ENCODE peak calls at places on chromosomes 4 and X, in seven cellular contexts. A is SW480; S is AG08395; T is stimulated activated CD4-positive, alpha-beta T cell treated with anti-CD3 and anti-CD28 coated beads, Interleukin-1b, Interleukin-23, amount 100 ng/mL, for 48 hours; W is mesenchymal stem cell; L is SIG-M5; I is activated naive CD8-positive, alpha-beta T cell treated with anti-CD3 and anti-CD28 coated beads for 36 hours. B is an unnamed sample.

GRCh38 chrX:126815816-126816215 is 3.7 kb upstream of the PRR32 start:
- DNase-seq in L (no peak), T (no peak), I (no peak), W (no peak), A (no peak), S (no peak), B (no peak)

GRCh38 chr4:8909548-8909947 is 37.9 kb upstream of the HMX1 start:
- DNase-seq in L (no peak), A (no peak), I (no peak), T (no peak), S (no peak), W (no peak), B (no peak)

GRCh38 chrX:125628435-125628834 is 308.8 kb downstream of the TEX13C start:
- DNase-seq in I (no peak), L (no peak), W (no peak), S (no peak), A (no peak), T (no peak), B (no peak)

GRCh38 chr4:72677265-72677664 is 108.2 kb upstream of the ADAMTS3 start:
- DNase-seq in S (no peak), W (no peak), L (no peak), I (no peak), A (no peak), T (no peak), B (no peak)

GRCh38 chrX:113594504-113594903 is 753.9 kb upstream of the AMOT start:
- DNase-seq in A (no peak), L (no peak), I (no peak), S (no peak), T (no peak), W (no peak), B (no peak)

GRCh38 chr4:823761-824460 is 2.0 kb downstream of the CPLX1 start:
- DNase-seq in W (no peak), S (no peak), A (no peak), T (no peak), I (no peak), L (no peak), B (no peak)

GRCh38 chrX:43836435-43837184 is 45.6 kb downstream of the MAOB start:
- DNase-seq in S (peak), I (no peak), W (peak), A (peak), T (no peak), L (no peak), B (peak)

GRCh38 chr4:153649572-153649991 is 34.5 kb upstream of the TLR2 start:
- DNase-seq in W (peak), I (no peak), L (no peak), A (peak), S (no peak), T (peak), B (peak)

GRCh38 chr4:100797356-100797755 is 279.5 kb upstream of the EMCN start:
- DNase-seq in I (no peak), W (no peak), A (no peak), S (no peak), T (no peak), L (no peak), B (no peak)

GRCh38 chr4:89307446-89308160 is at the start of gene GPRIN3:
- DNase-seq in A (no peak), I (peak), L (no peak), T (peak), W (peak), S (peak), B (peak)

GRCh38 chr4:182745268-182745667 is 171.9 kb downstream of the DCTD start:
- DNase-seq in S (no peak), I (no peak), T (no peak), W (no peak), L (no peak), A (no peak), B (peak)

GRCh38 chr4:170386974-170387373 is 297.2 kb upstream of the AADAT start:
- DNase-seq in W (no peak), L (no peak), T (no peak), I (no peak), S (peak), A (no peak), B (no peak)